ENCODE peak calls at places on chromosomes 11 and 22, in four cellular contexts. Q is body of pancreas; P is H9; I is stimulated activated CD4-positive, alpha-beta T cell treated with anti-CD3 and anti-CD28 coated beads, Interleukin-4, amount 100 ng/mL, for 1 hour. K is an unnamed sample.

GRCh38 chr11:64100345-64100744 is 64.6 kb downstream of the FLRT1 start:
- DNase-seq in Q (no peak), I (no peak), P (peak), K (no peak)

GRCh38 chr22:28600546-28601143 is 79.0 kb downstream of the TTC28 start:
- DNase-seq in Q (no peak), P (no peak), I (no peak), K (peak)

GRCh38 chr11:1825039-1825740 is 9.6 kb upstream of the SYT8 start:
- DNase-seq in I (no peak), P (peak), Q (peak), K (peak)

GRCh38 chr11:115368616-115369015 is 135.6 kb downstream of the CADM1 start:
- DNase-seq in Q (no peak), I (no peak), P (no peak), K (no peak)

GRCh38 chr11:2213384-2213842 is 41.8 kb upstream of the TH start:
- DNase-seq in P (peak), I (peak), Q (peak), K (no peak)

GRCh38 chr11:2575611-2576051 is 124.2 kb downstream of the KCNQ1OT1 start:
- DNase-seq in P (peak), I (no peak), Q (peak), K (no peak)

GRCh38 chr22:43185860-43186261 is 1.1 kb downstream of the TTLL12 start:
- DNase-seq in I (no peak), Q (peak), P (no peak), K (peak)

GRCh38 chr22:27238935-27239510 is 562.5 kb downstream of the MN1 start:
- DNase-seq in P (no peak), Q (peak), I (no peak), K (peak)

GRCh38 chr22:38125731-38126344 is 15.4 kb upstream of the BAIAP2L2 start:
- DNase-seq in I (no peak), P (no peak), Q (no peak), K (no peak)

GRCh38 chr22:36022162-36022561 is 6.5 kb downstream of the RBFOX2 start:
- DNase-seq in P (no peak), I (no peak), Q (no peak), K (no peak)

GRCh38 chr11:32386770-32387377 is 48.5 kb downstream of the WT1 start:
- DNase-seq in Q (no peak), I (no peak), P (no peak), K (peak)

K was measured in ELR.